ENCODE peak calls at places on chromosomes 13 and 19, in four cellular contexts. D is heart left ventricle, Z is left ventricle myocardium inferior, Q is mammary epithelial cell. G is an unnamed sample.

GRCh38 chr13:54018485-54018884 is 989.9 kb downstream of the OLFM4 start:
- DNase-seq in Q (no peak), Z (no peak), D (no peak), G (no peak)

GRCh38 chr13:66809496-66809895 is 420.6 kb downstream of the PCDH9 start:
- DNase-seq in Q (no peak), D (no peak), Z (no peak), G (no peak)

GRCh38 chr13:59960683-59961082 is 203.0 kb downstream of the DIAPH3 start:
- DNase-seq in Z (no peak), D (no peak), Q (no peak), G (no peak)

GRCh38 chr13:106570354-106570822 is 2.5 kb upstream of the ARGLU1 start:
- DNase-seq in Z (peak), D (peak), Q (peak), G (peak)

GRCh38 chr19:18023596-18024212 is 15.7 kb downstream of the ARRDC2 start:
- DNase-seq in Z (peak), D (peak), Q (no peak), G (no peak)

GRCh38 chr13:90746230-90746629 is 601.3 kb upstream of the MIR17HG start:
- DNase-seq in Z (no peak), Q (no peak), D (no peak), G (no peak)

GRCh38 chr13:20702945-20703784 is at the start of gene IL17D:
- DNase-seq in Z (no peak), Q (peak), D (no peak), G (peak)

GRCh38 chr13:34833562-34834182 is 108.4 kb upstream of the NBEA start:
- DNase-seq in D (no peak), Z (no peak), Q (peak), G (no peak)

GRCh38 chr13:98549006-98549727 is 27.7 kb downstream of the STK24 start:
- DNase-seq in D (no peak), Z (no peak), Q (peak), G (no peak)

GRCh38 chr13:111020021-111020420 is 95.1 kb upstream of the ARHGEF7 start:
- DNase-seq in Q (no peak), Z (no peak), D (no peak), G (no peak)

GRCh38 chr19:11226716-11227166 is 12.7 kb upstream of the ANGPTL8 start:
- DNase-seq in D (no peak), Q (no peak), Z (no peak), G (no peak)

GRCh38 chr13:53775807-53776206 is 747.2 kb downstream of the OLFM4 start:
- DNase-seq in D (no peak), Z (no peak), Q (no peak), G (no peak)

GRCh38 chr13:113398963-113399754 is 35.2 kb upstream of the GRTP1 start:
- DNase-seq in Q (no peak), Z (no peak), D (peak), G (no peak)

GRCh38 chr19:3250675-3251074 is 26.2 kb downstream of the CELF5 start:
- DNase-seq in Q (no peak), Z (no peak), D (no peak), G (no peak)

GRCh38 chr13:24038405-24038804 is 122.1 kb upstream of the SPATA13 start:
- DNase-seq in Q (peak), Z (no peak), D (no peak), G (no peak)

GRCh38 chr19:33678796-33679195 is 57.0 kb downstream of the CHST8 start:
- DNase-seq in Q (no peak), Z (no peak), D (no peak), G (no peak)

GRCh38 chr19:35609881-35610353 is 2.6 kb upstream of the HAUS5 start:
- DNase-seq in Z (no peak), Q (no peak), D (no peak), G (no peak)

GRCh38 chr19:13764821-13765394 is 586 bp downstream of the MRI1 start:
- DNase-seq in Q (no peak), D (no peak), Z (peak), G (peak)

GRCh38 chr13:97194473-97194872 is 27.7 kb upstream of the MBNL2 start:
- DNase-seq in D (no peak), Z (no peak), Q (peak), G (no peak)

GRCh38 chr13:51249767-51250741 is 27.9 kb downstream of the FAM124A start:
- DNase-seq in D (no peak), Z (no peak), Q (no peak), G (no peak)

GRCh38 chr19:1985588-1986356 is 29.7 kb downstream of the BTBD2 start:
- DNase-seq in Z (no peak), D (no peak), Q (no peak), G (no peak)

GRCh38 chr13:51614350-51614786 is 30.1 kb downstream of the WDFY2 start:
- DNase-seq in Q (no peak), D (no peak), Z (no peak), G (no peak)

GRCh38 chr19:6769006-6769637 is 1.9 kb upstream of the SH2D3A start:
- DNase-seq in Z (no peak), Q (no peak), D (no peak), G (no peak)

GRCh38 chr19:18128044-18128443 is 24.9 kb upstream of the PIK3R2 start:
- DNase-seq in Z (no peak), Q (no peak), D (no peak), G (no peak)

GRCh38 chr19:23709347-23709746 is 22.3 kb upstream of the ZNF675 start:
- DNase-seq in D (no peak), Z (no peak), Q (no peak), G (no peak)

GRCh38 chr13:47144782-47145181 is 247.9 kb upstream of the HTR2A start:
- DNase-seq in D (no peak), Z (no peak), Q (no peak), G (no peak)

GRCh38 chr13:23558675-23559536 is 11.3 kb upstream of the TNFRSF19 start:
- DNase-seq in D (peak), Z (peak), Q (peak), G (no peak)

GRCh38 chr13:20814224-20814910 is 40.6 kb upstream of the EEF1AKMT1 start:
- DNase-seq in Q (peak), D (peak), Z (peak), G (peak)

GRCh38 chr19:2962018-2962670 is 15.2 kb upstream of the TLE6 start:
- DNase-seq in Q (peak), Z (no peak), D (no peak), G (peak)

GRCh38 chr19:53328967-53329366 is 4.6 kb upstream of the ZNF845 start:
- DNase-seq in Z (peak), D (peak), Q (no peak), G (peak)

GRCh38 chr13:21243045-21243842 is 66.8 kb downstream of the MRPL57 start:
- DNase-seq in Q (no peak), D (no peak), Z (no peak), G (no peak)

GRCh38 chr13:46113596-46113995 is 8.8 kb upstream of the CPB2 start:
- DNase-seq in Q (peak), D (no peak), Z (no peak), G (no peak)

DNA sequence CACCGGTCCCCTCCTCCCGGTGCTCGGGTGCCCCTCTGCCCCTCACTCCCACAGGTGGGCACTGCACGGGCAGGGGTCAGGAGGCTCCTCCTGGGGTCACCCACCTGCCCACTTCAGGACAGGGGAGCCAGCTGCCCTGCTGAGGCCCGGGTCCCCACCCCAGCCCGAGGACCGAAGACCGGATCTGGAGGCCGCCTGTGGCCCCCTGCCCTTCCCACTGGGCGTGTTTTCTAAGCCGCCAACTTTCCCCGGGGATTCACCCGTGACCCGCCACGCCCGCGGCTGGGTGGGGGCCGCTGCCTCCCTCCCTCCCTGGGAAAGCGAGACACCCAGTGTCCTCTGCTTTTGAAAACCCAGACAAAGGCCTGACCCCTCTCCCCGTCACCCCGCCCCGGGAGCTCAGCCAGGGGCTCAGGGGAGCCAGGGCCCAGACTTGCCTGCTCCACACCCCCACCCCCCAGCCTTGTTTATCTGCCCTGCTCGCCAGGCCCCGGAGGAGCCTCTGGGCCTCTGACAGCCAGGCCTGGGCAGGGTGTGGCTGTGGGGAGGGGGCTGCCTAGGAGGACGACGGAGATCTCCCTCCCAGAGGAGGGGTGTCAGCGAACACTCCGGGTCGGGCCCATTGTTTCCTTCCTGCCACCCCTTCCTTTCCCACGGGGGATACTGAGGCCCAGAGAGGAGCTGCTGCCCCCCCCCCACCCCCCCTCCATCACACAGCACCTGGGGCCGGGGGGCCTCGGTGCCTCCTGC is 1.4 kb downstream of the PALM start:
- DNase-seq in Z (peak), Q (no peak), D (peak), G (no peak)
- H3K4me3 ChIP-seq in Z (peak), Q (no peak), D (peak), G (peak)

GRCh38 chr13:83281666-83282065 is 600.6 kb downstream of the SLITRK1 start:
- DNase-seq in Q (no peak), D (no peak), Z (no peak), G (no peak)
- TF ChIP-seq CTCF in Q (no peak), D (no peak), Z (no peak), G (no peak)

GRCh38 chr19:50686310-50687032 is 33.1 kb downstream of the SHANK1 start:
- DNase-seq in D (no peak), Q (no peak), Z (no peak), G (no peak)
- H3K4me3 ChIP-seq in D (no peak), Q (no peak), Z (no peak), G (no peak)

GRCh38 chr13:28817204-28817603 is 2.9 kb upstream of the MTUS2 start:
- DNase-seq in D (no peak), Z (no peak), Q (no peak), G (no peak)
- TF ChIP-seq CTCF in D (no peak), Z (no peak), Q (no peak), G (no peak)

DNA sequence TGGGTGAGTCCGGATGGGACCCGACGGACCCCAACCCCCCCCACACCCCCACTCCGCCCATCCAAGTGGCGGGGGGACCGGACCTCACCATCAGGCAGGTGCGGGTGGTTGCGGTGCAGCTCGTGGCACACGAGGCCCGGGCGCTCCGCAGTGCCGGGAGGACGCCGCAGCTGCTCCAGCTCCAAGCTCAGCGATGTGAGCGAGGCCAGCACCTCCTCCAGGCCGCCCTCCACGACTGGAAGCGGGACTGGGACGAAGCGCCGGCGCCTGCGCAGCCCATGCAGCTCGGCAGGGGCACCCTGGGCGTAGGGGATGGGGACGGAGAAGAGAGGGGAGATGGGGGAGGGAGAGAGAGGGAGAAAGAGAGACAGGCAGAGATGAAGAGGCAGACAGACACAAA is 30.1 kb upstream of the OLFM2 start:
- DNase-seq in Z (no peak), Q (no peak), D (no peak), G (no peak)
- H3K4me3 ChIP-seq in Z (no peak), Q (no peak), D (no peak), G (no peak)

GRCh38 chr19:29285878-29286277 is 72.9 kb upstream of the UQCRFS1 start:
- DNase-seq in Q (no peak), D (no peak), Z (no peak), G (no peak)
- TF ChIP-seq CTCF in Q (no peak), D (peak), Z (peak), G (no peak)

G was measured in pancreas.